ENCODE peak calls at places on chromosomes 5 and 9, in seven cellular contexts. M is SK-N-SH, X is K562, P is HCT116, W is HepG2, O is H1, L is GM12878. F is an unnamed sample.

GRCh38 chr9:107266624-107267369 is 16.3 kb upstream of the RAD23B start:
- DNase-seq in M (no peak), X (no peak), P (no peak), W (no peak), O (no peak), L (no peak), F (no peak)

GRCh38 chr5:91049800-91050199 is 333.3 kb downstream of the ARRDC3 start:
- DNase-seq in M (peak), X (no peak), P (no peak), W (no peak), O (no peak), L (no peak), F (no peak)

GRCh38 chr5:10653033-10653432 is 89.2 kb downstream of the ANKRD33B start:
- DNase-seq in M (no peak), X (no peak), P (no peak), W (no peak), O (no peak), L (no peak), F (no peak)

GRCh38 chr9:126956929-126957686 is 42.5 kb downstream of the RALGPS1 start:
- DNase-seq in M (no peak), X (peak), P (peak), W (no peak), O (peak), L (no peak), F (no peak)

GRCh38 chr5:543755-544674 is 19.8 kb upstream of the SLC9A3 start:
- DNase-seq in M (no peak), X (peak), P (no peak), W (no peak), O (no peak), L (peak), F (no peak)

GRCh38 chr9:112711050-112711689 is 6.7 kb downstream of the INIP start:
- DNase-seq in M (peak), X (peak), P (no peak), W (peak), O (no peak), L (no peak), F (peak)

GRCh38 chr5:150044334-150044681 is 42.0 kb downstream of the CSF1R start:
- DNase-seq in M (no peak), X (no peak), P (no peak), W (no peak), O (no peak), L (no peak), F (no peak)

GRCh38 chr5:100590867-100591266 is 55.7 kb downstream of the FAM174A start:
- DNase-seq in M (no peak), X (no peak), P (no peak), W (no peak), O (no peak), L (no peak), F (no peak)

GRCh38 chr5:57724836-57725235 is 242.2 kb upstream of the ACTBL2 start:
- DNase-seq in M (no peak), X (no peak), P (no peak), W (no peak), O (no peak), L (no peak), F (no peak)

GRCh38 chr9:131824953-131825495 is 85.1 kb upstream of the RAPGEF1 start:
- DNase-seq in M (no peak), X (no peak), P (no peak), W (no peak), O (no peak), L (no peak), F (no peak)

GRCh38 chr9:97397220-97397619 is 14.7 kb upstream of the TDRD7 start:
- DNase-seq in M (no peak), X (no peak), P (no peak), W (no peak), O (no peak), L (peak), F (no peak)

GRCh38 chr9:22383720-22384119 is 62.9 kb upstream of the DMRTA1 start:
- DNase-seq in M (no peak), X (no peak), P (no peak), W (no peak), O (no peak), L (no peak), F (no peak)

GRCh38 chr5:80259511-80260200 is 3.8 kb upstream of the SERINC5 start:
- DNase-seq in M (no peak), X (peak), P (no peak), W (no peak), O (no peak), L (no peak), F (no peak)

GRCh38 chr9:4666042-4666699 is at the start of gene SPATA6L:
- DNase-seq in M (peak), X (no peak), P (no peak), W (peak), O (peak), L (no peak), F (no peak)

GRCh38 chr5:167051369-167051768 is 1240.1 kb upstream of the WWC1 start:
- DNase-seq in M (no peak), X (no peak), P (no peak), W (no peak), O (no peak), L (no peak), F (no peak)

GRCh38 chr5:135343417-135343816 is 55.6 kb downstream of the MACROH2A1 start:
- DNase-seq in M (no peak), X (no peak), P (no peak), W (no peak), O (no peak), L (no peak), F (no peak)

GRCh38 chr9:20500101-20500500 is 122.2 kb downstream of the MLLT3 start:
- DNase-seq in M (no peak), X (no peak), P (no peak), W (peak), O (no peak), L (no peak), F (no peak)

GRCh38 chr9:91186311-91187101 is 175.2 kb downstream of the AUH start:
- DNase-seq in M (no peak), X (no peak), P (no peak), W (no peak), O (peak), L (no peak), F (no peak)

GRCh38 chr9:100472268-100472667 is 681 bp upstream of the TMEFF1 start:
- DNase-seq in M (no peak), X (peak), P (no peak), W (no peak), O (no peak), L (no peak), F (no peak)

GRCh38 chr5:65127181-65127901 is 354.4 kb downstream of the ADAMTS6 start:
- DNase-seq in M (no peak), X (no peak), P (no peak), W (no peak), O (peak), L (no peak), F (no peak)

GRCh38 chr5:59158637-59159391 is 575.9 kb downstream of the RAB3C start:
- DNase-seq in M (no peak), X (no peak), P (no peak), W (no peak), O (no peak), L (no peak), F (no peak)

GRCh38 chr5:16542275-16542674 is 74.5 kb downstream of the RETREG1 start:
- DNase-seq in M (no peak), X (no peak), P (no peak), W (no peak), O (no peak), L (no peak), F (no peak)

GRCh38 chr9:95065224-95065623 is 252.3 kb downstream of the FANCC start:
- DNase-seq in M (no peak), X (no peak), P (no peak), W (no peak), O (no peak), L (no peak), F (no peak)

GRCh38 chr9:18707078-18707477 is 233.1 kb downstream of the ADAMTSL1 start:
- DNase-seq in M (peak), X (peak), P (no peak), W (peak), O (no peak), L (no peak), F (no peak)

GRCh38 chr5:66639036-66639435 is 42.8 kb downstream of the MAST4 start:
- DNase-seq in M (no peak), X (no peak), P (no peak), W (no peak), O (no peak), L (no peak), F (no peak)

GRCh38 chr9:91837982-91838731 is 111.9 kb downstream of the ROR2 start:
- DNase-seq in M (no peak), X (peak), P (peak), W (no peak), O (no peak), L (no peak), F (no peak)

GRCh38 chr5:138938526-138938925 is 63.4 kb upstream of the LRRTM2 start:
- DNase-seq in M (no peak), X (no peak), P (no peak), W (no peak), O (no peak), L (no peak), F (no peak)

GRCh38 chr5:9739135-9739534 is 109.0 kb upstream of the TAS2R1 start:
- DNase-seq in M (no peak), X (no peak), P (no peak), W (no peak), O (no peak), L (no peak), F (no peak)

GRCh38 chr9:121556580-121556979 is 56.9 kb upstream of the GGTA1 start:
- DNase-seq in M (no peak), X (no peak), P (no peak), W (no peak), O (no peak), L (no peak), F (no peak)

GRCh38 chr9:121559183-121559582 is 59.5 kb upstream of the GGTA1 start:
- DNase-seq in M (no peak), X (peak), P (no peak), W (no peak), O (no peak), L (peak), F (no peak)

GRCh38 chr5:177959315-177959714 is 36.7 kb downstream of the PROP1 start:
- DNase-seq in M (no peak), X (no peak), P (no peak), W (no peak), O (no peak), L (no peak), F (no peak)

GRCh38 chr5:132419517-132420468 is 50.3 kb downstream of the SLC22A5 start:
- DNase-seq in M (peak), X (peak), P (peak), W (peak), O (peak), L (no peak), F (peak)

GRCh38 chr9:87973122-87973521 is 1.2 kb downstream of the CDK20 start:
- DNase-seq in M (no peak), X (no peak), P (no peak), W (no peak), O (no peak), L (no peak), F (no peak)

GRCh38 chr5:148595697-148596096 is 58.6 kb downstream of the HTR4 start:
- DNase-seq in M (no peak), X (no peak), P (no peak), W (no peak), O (no peak), L (no peak), F (no peak)

GRCh38 chr9:99966720-99967119 is 60.3 kb downstream of the STX17 start:
- DNase-seq in M (no peak), X (no peak), P (peak), W (peak), O (no peak), L (no peak), F (peak)

DNA sequence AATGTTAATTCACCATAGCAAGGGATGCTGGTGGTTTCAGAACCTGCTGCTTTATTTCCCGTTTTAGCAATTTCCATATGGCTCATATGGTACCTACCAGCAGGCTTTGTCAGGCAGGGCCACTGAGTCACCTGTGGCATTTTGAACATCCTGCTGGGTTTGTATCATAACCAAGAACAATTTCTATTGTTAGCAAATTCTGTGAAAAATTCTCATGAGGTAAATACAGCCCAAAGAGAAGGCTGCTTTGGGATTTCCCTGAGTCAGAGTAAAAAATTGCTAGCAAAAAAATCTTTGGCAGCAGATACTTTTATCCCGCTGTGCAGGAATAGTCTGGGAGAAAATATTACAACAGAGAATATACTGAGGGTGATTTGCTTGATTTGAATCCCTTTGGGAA is 52.7 kb downstream of the PRR16 start:
- DNase-seq in M (no peak), X (no peak), P (no peak), W (no peak), O (no peak), L (no peak), F (no peak)
- TF ChIP-seq YY1 in M (no peak), X (no peak), P (no peak), W (no peak), O (no peak), L (no peak), F (no peak)

GRCh38 chr9:133960568-133961129 is 31.5 kb downstream of the VAV2 start:
- DNase-seq in M (no peak), X (no peak), P (no peak), W (no peak), O (no peak), L (no peak), F (no peak)

GRCh38 chr9:133959171-133959570 is 33.0 kb downstream of the VAV2 start:
- DNase-seq in M (no peak), X (no peak), P (no peak), W (no peak), O (no peak), L (no peak), F (no peak)

GRCh38 chr9:133957328-133957727 is 34.8 kb downstream of the VAV2 start:
- DNase-seq in M (no peak), X (no peak), P (no peak), W (no peak), O (no peak), L (no peak), F (no peak)

GRCh38 chr9:133959966-133960567 is 32.1 kb downstream of the VAV2 start:
- DNase-seq in M (no peak), X (no peak), P (no peak), W (no peak), O (no peak), L (no peak), F (no peak)

GRCh38 chr9:133958756-133959155 is 33.4 kb downstream of the VAV2 start:
- DNase-seq in M (no peak), X (no peak), P (no peak), W (no peak), O (no peak), L (no peak), F (no peak)
- H3K4me3 ChIP-seq in M (no peak), X (no peak), P (no peak), W (no peak), O (no peak), L (peak), F (no peak)

GRCh38 chr5:82295144-82295543 is 17.0 kb upstream of the RPS23 start:
- DNase-seq in M (peak), X (peak), P (no peak), W (no peak), O (no peak), L (no peak), F (no peak)
- TF ChIP-seq YY1 in M (no peak), X (no peak), P (no peak), W (no peak), O (no peak), L (no peak), F (no peak)

GRCh38 chr5:109374625-109375024 is 35.1 kb downstream of the PJA2 start:
- DNase-seq in M (no peak), X (no peak), P (no peak), W (no peak), O (no peak), L (no peak), F (no peak)

GRCh38 chr5:109373932-109374331 is 35.8 kb downstream of the PJA2 start:
- DNase-seq in M (no peak), X (no peak), P (no peak), W (no peak), O (no peak), L (no peak), F (no peak)

DNA sequence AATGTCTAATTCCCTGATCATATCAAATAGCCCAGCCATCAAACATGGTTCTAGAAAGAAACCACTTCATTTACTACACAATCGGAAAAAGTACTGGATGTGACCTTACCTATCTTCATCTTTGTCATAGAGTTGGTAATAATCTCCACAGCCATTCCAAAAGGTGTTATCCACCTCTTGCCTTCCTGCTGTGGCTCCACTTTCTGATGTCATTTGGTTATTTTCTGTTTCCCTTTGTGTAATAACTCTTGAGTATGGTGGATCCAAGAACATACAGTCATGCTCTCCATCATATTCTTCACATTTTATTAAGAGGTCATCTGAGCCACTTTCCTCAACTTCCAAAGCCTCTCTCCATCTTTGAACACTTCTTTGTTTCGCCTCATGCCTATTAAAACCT is 31.7 kb downstream of the PJA2 start:
- DNase-seq in M (no peak), X (no peak), P (no peak), W (no peak), O (no peak), L (no peak), F (no peak)
- H3K4me3 ChIP-seq in M (no peak), X (no peak), P (no peak), W (no peak), O (no peak), L (no peak), F (no peak)

F was measured in NT2/D1.